ENCODE peak calls at places on chromosomes 1 and 21, in five cellular contexts. Z is astrocyte of the spinal cord, M is fibroblast of the aortic adventitia, P is epithelial cell of esophagus, G is choroid plexus epithelial cell. O is an unnamed sample.

GRCh38 chr1:151005729-151006330 is 872 bp downstream of the MINDY1 start:
- DNase-seq in P (no peak), Z (no peak), G (no peak), M (no peak), O (no peak)

GRCh38 chr1:51297401-51298321 is 32.7 kb downstream of the TTC39A start:
- DNase-seq in P (no peak), Z (no peak), G (no peak), M (no peak), O (no peak)

GRCh38 chr1:1124786-1125642 is 9.1 kb upstream of the C1orf159 start:
- DNase-seq in Z (no peak), P (no peak), G (no peak), M (no peak), O (no peak)

GRCh38 chr1:48115835-48116234 is 106.7 kb upstream of the SLC5A9 start:
- DNase-seq in Z (no peak), P (no peak), M (no peak), G (no peak), O (no peak)

GRCh38 chr1:150516050-150516591 is 569 bp downstream of the FALEC start:
- DNase-seq in G (no peak), M (peak), Z (peak), P (no peak), O (peak)

GRCh38 chr1:226708342-226708780 is 30.7 kb downstream of the ITPKB start:
- DNase-seq in P (peak), G (peak), Z (peak), M (peak), O (peak)

GRCh38 chr1:154479764-154480421 is 22.1 kb upstream of the TDRD10 start:
- DNase-seq in G (peak), M (peak), P (peak), Z (peak), O (peak)

GRCh38 chr1:22831729-22832413 is 121.2 kb downstream of the EPHB2 start:
- DNase-seq in G (peak), Z (peak), P (peak), M (peak), O (peak)

GRCh38 chr21:23899561-23899960 is 1707.7 kb downstream of the MRPL39 start:
- DNase-seq in Z (no peak), M (no peak), P (no peak), G (no peak), O (no peak)

GRCh38 chr21:36446296-36446695 is 33.6 kb downstream of the CLDN14 start:
- DNase-seq in P (no peak), Z (peak), G (peak), M (no peak), O (no peak)

GRCh38 chr1:160981584-160982411 is 27.2 kb upstream of the ITLN2 start:
- DNase-seq in P (no peak), Z (no peak), G (no peak), M (no peak), O (no peak)
- H3K4me3 ChIP-seq in P (no peak), Z (no peak), G (no peak), M (no peak), O (peak)

GRCh38 chr1:190320952-190321351 is 156.7 kb downstream of the BRINP3 start:
- DNase-seq in P (peak), M (peak), G (peak), Z (peak), O (peak)
- TF ChIP-seq CTCF in P (peak), M (peak), G (peak), Z (peak), O (no peak)

GRCh38 chr1:242147096-242147976 is 148.4 kb upstream of the MAP1LC3C start:
- DNase-seq in P (peak), M (no peak), Z (peak), G (peak), O (no peak)
- H3K4me3 ChIP-seq in P (no peak), M (no peak), Z (peak), G (no peak), O (no peak)

DNA sequence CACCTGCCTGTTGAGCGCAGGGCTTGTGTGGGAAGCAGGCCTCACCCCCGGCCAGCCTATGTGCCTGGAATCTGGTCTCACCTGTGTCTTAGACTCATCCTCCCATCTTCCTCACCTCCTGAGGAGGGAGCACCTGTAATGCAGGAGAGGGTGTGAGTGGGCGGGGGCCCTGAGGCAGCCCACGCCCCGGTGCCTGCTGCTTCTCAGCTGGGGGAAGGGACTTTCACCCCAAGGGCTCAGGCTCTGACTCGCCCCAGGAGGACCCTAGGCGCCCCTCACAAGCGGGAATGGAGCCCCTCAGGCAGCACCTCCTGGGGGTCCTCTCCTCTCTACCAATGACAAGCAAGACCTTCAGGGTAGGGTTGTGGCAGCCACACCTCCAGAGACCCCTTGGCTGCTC is 6.7 kb upstream of the ZNF670 start:
- DNase-seq in Z (no peak), G (no peak), P (no peak), M (no peak), O (no peak)
- TF ChIP-seq CTCF in Z (no peak), G (no peak), P (no peak), M (no peak), O (no peak)

GRCh38 chr1:231382426-231382825 is 39.7 kb downstream of the EGLN1 start:
- DNase-seq in G (no peak), M (no peak), Z (no peak), P (no peak), O (no peak)
- H3K4me3 ChIP-seq in G (no peak), M (no peak), Z (no peak), P (no peak), O (no peak)